ENCODE peak calls at places on chromosome 10, in eight cellular contexts. H is psoas muscle, X is neural progenitor cell, O is transverse colon, S is body of pancreas, M is heart right ventricle, D is spleen, I is fibroblast of lung. A is an unnamed sample. For H3K4me1 and H3K9me3, the result is how much of the 10 kb centered on the place peaks cover.

GRCh38 chr10:130399425-130399950 is 263.3 kb downstream of the GLRX3 start:
- DNase-seq in I (no peak), D (peak), S (no peak), X (no peak), H (no peak), O (no peak), M (no peak), A (no peak)

GRCh38 chr10:103498936-103499638 is 5.6 kb downstream of the NEURL1 start:
- DNase-seq in D (peak), S (no peak), X (no peak), H (no peak), I (no peak), O (no peak), M (no peak), A (no peak)

GRCh38 chr10:31664803-31665202 is 263.8 kb downstream of the ARHGAP12 start:
- DNase-seq in X (no peak), D (no peak), M (peak), O (peak), H (no peak), S (no peak), I (no peak), A (no peak)

GRCh38 chr10:119026301-119027110 is 3.0 kb upstream of the NANOS1 start:
- DNase-seq in S (no peak), M (no peak), O (no peak), D (no peak), X (no peak), I (peak), H (no peak), A (no peak)

GRCh38 chr10:22615819-22616499 is 98.4 kb downstream of the PIP4K2A start:
- DNase-seq in S (peak), I (peak), X (no peak), O (peak), H (no peak), D (peak), M (no peak), A (peak)

GRCh38 chr10:117541405-117541908 is 1.1 kb upstream of the EMX2 start:
- DNase-seq in X (peak), O (no peak), H (peak), D (no peak), S (no peak), M (no peak), I (peak), A (no peak)

GRCh38 chr10:52442576-52442975 is 128.5 kb downstream of the DKK1 start:
- DNase-seq in X (no peak), H (no peak), I (peak), O (no peak), M (no peak), S (no peak), D (no peak), A (no peak)

GRCh38 chr10:121722665-121723064 is 124.4 kb upstream of the FGFR2 start:
- DNase-seq in D (no peak), S (no peak), X (no peak), H (no peak), O (no peak), M (no peak), I (peak), A (no peak)

GRCh38 chr10:120824864-120825263 is 26.3 kb upstream of the WDR11 start:
- DNase-seq in I (peak), M (no peak), X (peak), S (peak), H (no peak), O (peak), D (no peak), A (no peak)

GRCh38 chr10:124185074-124185473 is 91.7 kb upstream of the CHST15 start:
- DNase-seq in H (no peak), X (no peak), S (no peak), M (no peak), D (no peak), O (no peak), I (no peak), A (no peak)

GRCh38 chr10:132624847-132625839 is 87.6 kb downstream of the INPP5A start:
- DNase-seq in H (no peak), I (no peak), O (no peak), D (peak), M (no peak), X (peak), S (no peak), A (no peak)

GRCh38 chr10:110655286-110655685 is 11.2 kb downstream of the RBM20 start:
- DNase-seq in M (no peak), S (no peak), X (no peak), O (no peak), I (no peak), D (no peak), H (no peak), A (no peak)

GRCh38 chr10:8454357-8454756 is 399.9 kb downstream of the GATA3 start:
- DNase-seq in O (no peak), X (no peak), S (no peak), D (no peak), H (no peak), I (no peak), M (no peak), A (no peak)

GRCh38 chr10:123117644-123118409 is 17.9 kb upstream of the HMX3 start:
- DNase-seq in M (no peak), D (no peak), S (no peak), H (no peak), O (no peak), X (peak), I (no peak), A (no peak)

GRCh38 chr10:122494833-122495232 is 33.5 kb downstream of the HTRA1 start:
- DNase-seq in I (peak), S (no peak), D (no peak), M (peak), X (no peak), H (peak), O (no peak), A (peak)

GRCh38 chr10:31112961-31113360 is 81.3 kb upstream of the ZNF438 start:
- DNase-seq in D (no peak), H (no peak), X (no peak), M (no peak), O (no peak), S (no peak), I (peak), A (no peak)

GRCh38 chr10:12483996-12484944 is 134.9 kb downstream of the CAMK1D start:
- DNase-seq in O (no peak), D (peak), M (no peak), I (no peak), S (no peak), X (no peak), H (no peak), A (no peak)

GRCh38 chr10:109740436-109740835 is 182.9 kb downstream of the XPNPEP1 start:
- DNase-seq in M (no peak), S (no peak), I (no peak), D (no peak), X (no peak), O (peak), H (no peak), A (no peak)

GRCh38 chr10:89805599-89806013 is 104.2 kb downstream of the KIF20B start:
- DNase-seq in O (no peak), M (no peak), X (no peak), S (no peak), I (no peak), H (no peak), D (no peak), A (no peak)

GRCh38 chr10:68049289-68050078 is 25.6 kb downstream of the HERC4 start:
- DNase-seq in X (no peak), I (no peak), H (no peak), D (no peak), S (no peak), O (no peak), M (no peak), A (no peak)

GRCh38 chr10:110304394-110304779 is 333 bp downstream of the SMNDC1 start:
- DNase-seq in M (peak), X (peak), O (no peak), D (peak), I (no peak), S (no peak), H (no peak), A (no peak)

GRCh38 chr10:102712089-102712488 is 2.1 kb downstream of the ARL3 start:
- DNase-seq in M (no peak), O (no peak), S (no peak), X (no peak), H (no peak), I (no peak), D (no peak), A (no peak)

GRCh38 chr10:132236161-132236560 is 49.4 kb downstream of the DPYSL4 start:
- DNase-seq in M (no peak), S (no peak), H (no peak), O (no peak), D (no peak), X (no peak), I (no peak), A (no peak)

GRCh38 chr10:102120142-102120986 is at the start of gene LDB1:
- DNase-seq in S (peak), D (peak), X (peak), I (peak), M (peak), H (peak), O (peak), A (peak)

GRCh38 chr10:61633665-61634064 is 29.1 kb upstream of the CABCOCO1 start:
- DNase-seq in X (no peak), H (no peak), M (no peak), D (no peak), S (no peak), I (peak), O (no peak), A (no peak)

GRCh38 chr10:65355141-65355680 is 1570.6 kb upstream of the LRRTM3 start:
- DNase-seq in I (no peak), X (peak), O (no peak), D (no peak), S (no peak), M (no peak), H (no peak), A (no peak)

GRCh38 chr10:68900427-68901105 is 549 bp upstream of the DDX50 start:
- DNase-seq in M (no peak), D (peak), H (peak), S (no peak), I (peak), X (no peak), O (no peak), A (peak)

GRCh38 chr10:20466731-20467130 is 430.4 kb downstream of the NEBL start:
- DNase-seq in X (no peak), S (no peak), M (no peak), O (no peak), H (no peak), I (peak), D (no peak), A (no peak)

GRCh38 chr10:86360657-86361056 is 5.9 kb downstream of the GRID1 start:
- DNase-seq in I (no peak), D (peak), H (no peak), X (no peak), M (no peak), S (no peak), O (peak), A (no peak)

GRCh38 chr10:576130-576465 is 113.4 kb downstream of the DIP2C start:
- DNase-seq in X (no peak), O (no peak), M (no peak), S (no peak), D (no peak), I (peak), H (peak), A (peak)

GRCh38 chr10:33032354-33033254 is 74.6 kb upstream of the ITGB1 start:
- DNase-seq in S (no peak), H (no peak), O (no peak), I (peak), X (no peak), M (no peak), D (no peak), A (no peak)

GRCh38 chr10:209357-209756 is 74.1 kb downstream of the ZMYND11 start:
- DNase-seq in O (no peak), H (no peak), I (peak), M (no peak), S (no peak), X (no peak), D (no peak), A (no peak)

GRCh38 chr10:43252785-43253341 is 14.0 kb downstream of the RASGEF1A start:
- DNase-seq in S (no peak), I (no peak), H (no peak), D (peak), O (no peak), X (no peak), M (peak), A (no peak)

GRCh38 chr10:1109795-1110673 is 53.8 kb downstream of the WDR37 start:
- DNase-seq in S (peak), O (peak), I (peak), M (no peak), H (no peak), D (peak), X (peak), A (no peak)

GRCh38 chr10:78451592-78451991 is 417.9 kb downstream of the RPS24 start:
- DNase-seq in S (no peak), I (peak), H (no peak), D (peak), M (peak), O (no peak), X (peak), A (no peak)

DNA sequence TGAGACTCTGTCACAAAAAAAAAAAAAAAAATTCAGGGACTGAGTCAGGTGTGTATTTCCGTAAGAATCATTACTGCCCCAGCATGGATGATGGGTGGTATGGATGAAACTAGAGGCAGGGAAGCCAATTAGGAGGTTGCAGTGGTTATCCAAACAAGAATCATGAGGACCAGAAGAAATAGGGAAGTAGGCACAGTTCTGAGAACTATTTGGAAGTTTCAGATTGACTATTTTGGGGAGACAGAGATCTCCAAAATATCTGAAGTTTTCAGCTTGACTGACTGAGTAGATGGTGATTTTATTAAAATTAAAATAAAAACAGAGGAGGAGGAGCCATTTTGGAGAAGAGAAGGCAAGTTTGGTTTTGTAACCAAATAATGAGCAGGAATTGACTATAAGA is 119.4 kb upstream of the NRBF2 start:
- DNase-seq in O (no peak), M (no peak), I (no peak), S (no peak), D (no peak), X (no peak), H (no peak), A (no peak)
- H3K4me1 ChIP-seq in O (under half), M (under half), I (under half), S (under half), D (under half), X (under half), H (under half), A (under half)

DNA sequence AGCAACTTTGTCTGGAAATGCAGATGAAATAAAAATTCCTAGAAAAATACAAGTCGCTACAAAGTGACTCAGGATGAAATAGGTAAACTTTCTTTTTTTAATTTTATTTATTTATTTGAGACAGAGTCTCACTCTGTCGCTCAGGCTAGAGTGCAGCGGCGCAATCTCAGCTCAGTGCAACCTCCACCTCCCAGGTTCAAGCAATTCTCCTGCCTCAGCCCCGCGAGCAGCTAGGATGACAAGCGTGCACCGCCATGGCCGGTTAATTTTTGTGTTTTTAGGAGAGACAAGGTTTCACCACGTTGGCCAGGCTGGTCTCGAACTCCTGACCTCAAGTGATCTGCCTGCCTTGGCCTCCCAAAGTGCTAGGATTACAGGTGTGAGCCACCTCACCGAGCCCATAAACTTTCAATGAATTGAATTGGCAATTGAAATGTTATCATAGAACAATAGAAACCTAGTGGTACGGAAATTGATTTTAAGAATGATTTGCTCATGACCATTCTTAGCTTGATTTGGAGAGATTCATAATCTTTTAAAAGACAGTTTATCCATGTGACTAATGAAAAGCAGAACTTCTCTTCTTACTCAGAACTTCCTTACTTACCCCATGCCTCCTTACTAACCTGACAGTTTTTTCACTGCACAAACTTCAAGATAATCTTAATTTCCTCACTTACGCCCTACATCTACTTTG is 161.7 kb downstream of the FAM107B start:
- DNase-seq in I (no peak), S (no peak), D (no peak), H (no peak), M (no peak), O (no peak), X (no peak), A (no peak)
- H3K4me3 ChIP-seq in I (no peak), S (no peak), D (no peak), H (no peak), M (no peak), O (no peak), X (no peak), A (no peak)

DNA sequence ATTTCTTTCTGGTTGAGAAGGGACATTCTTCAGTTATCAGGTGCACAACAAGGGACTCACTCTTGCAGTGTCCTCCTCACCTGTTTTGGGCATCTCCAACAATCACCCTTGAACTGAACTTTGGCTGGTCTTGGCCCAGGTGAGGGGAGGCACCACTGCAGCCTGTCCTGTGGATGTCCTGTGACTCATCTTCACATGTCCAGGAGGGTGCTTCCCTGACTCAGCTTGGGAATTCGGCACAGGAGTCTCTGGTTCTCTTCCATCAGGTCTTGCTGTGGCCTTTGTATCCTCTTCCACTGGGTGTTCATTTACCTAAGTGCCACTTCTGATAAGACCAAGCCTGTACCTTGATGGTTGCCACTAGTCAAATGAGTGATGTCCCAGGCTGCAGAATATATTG is 196.7 kb upstream of the MKI67 start:
- DNase-seq in S (no peak), O (no peak), M (no peak), D (no peak), X (no peak), I (no peak), H (no peak), A (no peak)
- H3K9me3 ChIP-seq in S (under half), O (under half), M (under half), D (under half), X (under half), I (under half), H (under half), A (under half)

GRCh38 chr10:50576995-50577394 is 46.8 kb downstream of the SGMS1 start:
- DNase-seq in O (no peak), S (no peak), H (no peak), D (no peak), M (no peak), X (no peak), I (no peak), A (no peak)

GRCh38 chr10:50576245-50576815 is 47.4 kb downstream of the SGMS1 start:
- DNase-seq in X (no peak), H (no peak), M (peak), O (no peak), S (no peak), I (no peak), D (no peak), A (no peak)

GRCh38 chr10:50574305-50574704 is 49.5 kb downstream of the SGMS1 start:
- DNase-seq in D (no peak), X (no peak), O (no peak), S (no peak), I (no peak), H (no peak), M (no peak), A (no peak)

GRCh38 chr10:50574932-50575331 is 48.8 kb downstream of the SGMS1 start:
- DNase-seq in D (no peak), M (no peak), H (no peak), O (no peak), S (no peak), I (no peak), X (no peak), A (no peak)

GRCh38 chr10:50575477-50576244 is 48.1 kb downstream of the SGMS1 start:
- DNase-seq in S (no peak), D (no peak), H (no peak), I (no peak), M (no peak), X (no peak), O (no peak), A (no peak)
- H3K4me1 ChIP-seq in S (half or more), D (under half), H (half or more), I (under half), M (under half), X (under half), O (under half), A (under half)

DNA sequence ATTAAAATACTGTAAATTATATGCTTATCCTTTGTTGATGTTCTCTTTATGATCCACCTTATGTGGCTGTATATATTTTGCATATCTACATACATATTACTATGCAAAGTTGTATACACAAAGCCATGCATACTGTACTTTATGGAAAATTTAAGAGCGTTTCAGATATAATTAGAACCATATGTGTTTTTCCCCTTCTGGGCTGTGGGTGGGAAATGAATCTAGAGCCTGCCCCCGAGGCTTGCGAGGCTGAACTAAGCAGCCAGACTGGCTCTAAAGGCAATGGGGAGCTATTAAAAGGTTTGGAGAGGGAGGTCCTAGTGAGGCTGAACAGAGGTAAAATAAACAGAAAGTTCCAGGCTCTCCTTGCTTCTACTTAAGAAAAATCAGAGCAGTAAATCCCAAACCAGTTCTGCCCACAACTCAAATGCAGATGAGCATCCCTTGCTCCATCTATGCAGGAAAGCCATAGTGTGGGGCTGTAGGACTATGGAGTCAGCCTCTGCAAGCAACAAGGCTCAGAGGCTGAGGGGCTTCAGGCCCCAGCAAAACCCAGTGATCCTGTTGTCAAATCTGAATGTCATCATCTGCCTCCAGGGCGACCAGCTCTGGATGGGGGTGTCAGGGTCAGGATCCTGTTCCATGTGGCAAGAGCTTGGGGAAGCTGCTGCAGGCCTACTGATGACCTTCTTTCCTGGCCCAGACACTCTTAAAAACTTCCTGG is 14.1 kb upstream of the DDIT4 start:
- DNase-seq in I (peak), O (no peak), S (no peak), D (no peak), M (no peak), X (no peak), H (no peak), A (no peak)
- H3K4me3 ChIP-seq in I (no peak), O (no peak), S (no peak), D (no peak), M (no peak), X (peak), H (peak), A (no peak)

GRCh38 chr10:96770987-96771386 is 50.7 kb upstream of the PIK3AP1 start:
- DNase-seq in S (no peak), O (no peak), I (no peak), D (no peak), M (no peak), H (no peak), X (no peak), A (no peak)

GRCh38 chr10:96767611-96768010 is 47.3 kb upstream of the PIK3AP1 start:
- DNase-seq in O (no peak), D (no peak), M (no peak), S (no peak), X (no peak), H (no peak), I (no peak), A (no peak)

GRCh38 chr10:96768136-96768535 is 47.8 kb upstream of the PIK3AP1 start:
- DNase-seq in M (no peak), X (no peak), H (no peak), S (no peak), D (no peak), O (peak), I (no peak), A (no peak)

GRCh38 chr10:96772239-96772638 is 51.9 kb upstream of the PIK3AP1 start:
- DNase-seq in O (no peak), X (no peak), H (no peak), M (no peak), S (no peak), D (no peak), I (no peak), A (no peak)
- H3K9me3 ChIP-seq in O (under half), X (under half), H (under half), M (under half), S (under half), D (under half), I (under half), A (under half)

A was measured in lower lobe of right lung.